ENCODE peak calls at places on chromosomes 6 and 20, in five cellular contexts. O, J, K, I and N are unnamed samples.

GRCh38 chr20:25484911-25485511 is 77.5 kb downstream of the GINS1 start:
- DNase-seq in O (no peak), K (peak), I (no peak), J (no peak), N (no peak)

GRCh38 chr20:18237682-18238081 is 50.6 kb upstream of the ZNF133 start:
- DNase-seq in J (no peak), O (no peak), I (no peak), K (no peak), N (no peak)

GRCh38 chr6:161101517-161101916 is 109.9 kb downstream of the MAP3K4 start:
- DNase-seq in J (no peak), I (peak), O (peak), K (no peak), N (no peak)

GRCh38 chr6:53659458-53659857 is 6.1 kb downstream of the KLHL31 start:
- DNase-seq in I (no peak), K (no peak), J (no peak), O (no peak), N (no peak)

GRCh38 chr6:52109073-52109635 is 21.7 kb upstream of the PKHD1 start:
- DNase-seq in I (no peak), K (no peak), O (no peak), J (no peak), N (no peak)

GRCh38 chr6:46170357-46171289 is at the start of gene ENPP5:
- DNase-seq in O (peak), K (no peak), I (peak), J (no peak), N (peak)

GRCh38 chr6:116011520-116011919 is 49.2 kb downstream of the FRK start:
- DNase-seq in J (no peak), I (no peak), O (no peak), K (no peak), N (no peak)

GRCh38 chr6:24935753-24936152 is at the start of gene RIPOR2:
- DNase-seq in I (peak), J (no peak), K (no peak), O (no peak), N (peak)

GRCh38 chr6:165799736-165800135 is 136.7 kb upstream of the PDE10A start:
- DNase-seq in O (no peak), K (peak), J (no peak), I (no peak), N (no peak)

GRCh38 chr20:14401479-14402138 is 64.2 kb upstream of the FLRT3 start:
- DNase-seq in J (no peak), K (no peak), I (no peak), O (peak), N (no peak)

DNA sequence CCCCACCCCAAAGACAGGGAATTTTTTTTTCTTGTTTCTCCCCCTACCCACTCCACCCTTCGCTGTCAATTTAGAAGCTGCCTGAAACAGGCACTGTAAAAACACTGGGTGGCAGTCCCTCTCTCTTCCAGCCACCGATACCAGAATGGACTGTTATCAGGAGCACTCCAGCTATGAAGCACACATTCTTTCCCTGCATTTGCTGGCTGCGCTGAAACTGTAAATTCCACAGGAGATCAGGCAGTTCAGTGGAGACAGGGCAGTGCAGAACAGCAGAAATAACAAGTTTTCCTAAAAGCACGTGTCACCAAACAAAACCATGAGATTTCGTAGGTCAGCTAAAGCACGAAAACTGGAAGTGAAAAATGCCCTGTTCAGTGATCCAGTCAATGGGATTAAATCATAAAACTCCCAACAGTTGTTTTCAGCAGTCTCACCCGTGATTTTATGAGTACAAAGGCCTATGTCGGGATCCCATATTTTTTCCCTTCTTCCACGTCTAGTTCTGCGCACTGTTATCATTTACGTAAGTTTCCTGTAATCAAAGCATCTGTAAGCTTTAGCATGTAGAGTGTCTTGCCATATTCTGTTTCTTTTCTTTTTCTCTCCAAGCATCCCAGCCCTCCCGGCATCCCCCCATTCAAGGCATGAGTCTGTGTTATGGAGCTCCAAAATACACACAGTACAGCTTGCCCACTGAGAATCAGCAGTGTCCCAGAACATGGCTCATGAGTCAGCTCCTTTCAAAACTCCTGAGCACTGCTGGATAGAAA is 359.9 kb upstream of the EPHA7 start:
- DNase-seq in K (peak), O (peak), J (no peak), I (peak), N (no peak)
- H3K4me3 ChIP-seq in K (no peak), O (no peak), J (no peak), I (no peak), N (no peak)

DNA sequence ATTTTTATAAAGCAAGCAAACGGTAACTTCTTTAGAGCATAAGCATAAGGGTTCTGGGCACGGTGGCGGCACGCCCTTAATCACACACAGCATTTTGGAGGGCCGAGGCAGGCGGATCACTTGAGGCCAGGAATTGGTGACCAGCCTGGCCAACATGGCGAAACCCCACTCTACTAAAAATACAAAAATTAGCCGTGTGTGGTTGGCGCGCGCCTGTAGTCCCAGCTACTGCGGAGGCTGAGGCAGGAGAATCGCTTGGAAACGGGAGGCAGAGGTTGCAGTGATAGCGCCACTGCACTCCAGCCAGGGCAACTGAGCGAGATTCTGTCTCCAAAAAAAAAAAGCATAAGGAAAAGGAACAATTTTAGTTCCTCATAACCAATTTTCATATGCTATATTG is 2.6 kb downstream of the SENP6 start:
- DNase-seq in I (no peak), J (no peak), O (no peak), K (no peak), N (no peak)
- H3K4me3 ChIP-seq in I (peak), J (peak), O (peak), K (peak), N (peak)

DNA sequence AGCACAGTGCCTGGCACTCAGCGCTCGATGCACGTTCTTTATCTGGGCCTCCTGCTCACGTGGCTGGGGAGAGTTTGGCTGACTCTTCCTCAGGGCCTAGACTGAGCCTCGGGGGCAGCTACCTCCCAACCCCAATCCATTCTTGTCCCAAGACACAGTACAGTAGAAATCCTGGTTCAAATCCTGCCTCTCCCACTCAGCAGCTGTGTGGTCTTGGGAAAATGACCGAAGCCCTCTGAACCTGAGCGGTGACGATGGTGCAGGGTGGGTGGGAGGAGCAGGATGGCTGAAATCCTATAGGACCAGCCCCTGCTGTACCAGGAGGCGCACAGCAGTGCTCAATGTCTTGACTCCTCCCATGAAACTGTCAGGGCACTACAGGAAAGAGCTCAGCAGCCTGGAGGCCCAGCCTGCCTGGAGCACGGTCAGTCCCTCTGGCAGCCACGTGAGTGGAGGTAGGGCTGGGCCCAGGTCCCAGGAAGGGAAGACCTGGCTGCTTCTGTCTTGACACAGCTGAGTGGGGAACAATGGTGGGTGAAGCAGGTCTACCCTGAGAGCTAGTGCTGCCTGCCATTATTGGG is 31.5 kb downstream of the PDRG1 start:
- DNase-seq in J (no peak), K (no peak), I (no peak), O (no peak), N (no peak)
- H3K4me3 ChIP-seq in J (no peak), K (no peak), I (no peak), O (no peak), N (no peak)

GRCh38 chr20:41232971-41233926 is 84.3 kb downstream of the ZHX3 start:
- DNase-seq in I (no peak), J (peak), K (peak), O (peak), N (no peak)
- H3K4me3 ChIP-seq in I (no peak), J (no peak), K (no peak), O (no peak), N (no peak)

GRCh38 chr20:49945701-49946477 is 9.7 kb downstream of the RNF114 start:
- DNase-seq in I (no peak), K (no peak), J (no peak), O (no peak), N (no peak)

GRCh38 chr20:49948178-49948577 is 12.0 kb downstream of the RNF114 start:
- DNase-seq in O (no peak), K (no peak), J (no peak), I (no peak), N (no peak)

GRCh38 chr20:49955167-49955566 is 19.0 kb downstream of the RNF114 start:
- DNase-seq in J (no peak), O (no peak), I (no peak), K (no peak), N (no peak)

GRCh38 chr20:49948809-49949507 is 12.8 kb downstream of the RNF114 start:
- DNase-seq in O (peak), I (no peak), J (peak), K (peak), N (no peak)

DNA sequence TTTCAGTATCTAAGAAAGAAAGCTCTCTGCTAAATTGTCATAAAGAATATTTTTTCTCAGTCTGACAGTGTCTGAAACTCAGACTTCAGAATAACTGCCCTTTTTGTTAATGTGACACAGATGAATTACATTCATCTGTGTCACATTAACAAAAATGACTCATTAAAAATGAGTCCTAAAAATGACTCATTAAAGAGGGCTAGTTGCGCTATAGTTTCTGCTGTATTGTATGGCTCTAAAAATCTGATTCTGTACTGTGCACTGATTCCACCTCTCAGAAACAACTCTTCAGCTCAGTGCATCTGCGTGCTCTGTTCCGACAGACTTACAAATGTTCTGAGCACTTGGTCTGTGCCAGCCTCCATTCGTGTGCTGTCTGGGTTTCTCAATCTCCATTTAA is 15.0 kb downstream of the RNF114 start:
- DNase-seq in I (no peak), O (peak), J (peak), K (no peak), N (no peak)
- H3K4me3 ChIP-seq in I (no peak), O (no peak), J (no peak), K (no peak), N (no peak)

DNA sequence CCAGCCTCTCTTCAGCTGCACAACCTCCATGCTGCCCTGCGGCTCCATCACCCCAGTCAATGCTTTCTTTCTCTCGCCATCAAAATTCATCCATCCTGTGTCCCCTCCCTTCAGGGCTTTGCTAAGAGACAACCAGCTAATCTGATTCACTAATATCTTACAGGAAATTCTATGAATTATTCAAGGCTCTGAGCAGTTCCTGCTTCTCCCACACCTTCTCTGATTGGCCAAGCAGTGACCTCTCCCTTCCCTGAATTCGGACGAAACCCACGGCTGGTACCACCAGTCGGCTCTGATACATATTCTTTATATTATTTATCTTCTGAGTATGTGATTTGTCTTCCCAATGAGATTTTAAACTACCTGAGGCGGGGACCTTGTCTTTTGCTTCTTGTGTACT is 13.9 kb downstream of the ITPR3 start:
- DNase-seq in K (no peak), J (no peak), I (no peak), O (no peak), N (no peak)
- H3K4me3 ChIP-seq in K (no peak), J (no peak), I (no peak), O (no peak), N (no peak)